ENCODE peak calls at places on chromosome 7, in ten cellular contexts. One of them, this sample, is unnamed.

GRCh38 chr7:41199136-41199535 is 503.8 kb downstream of the INHBA start:
- DNase-seq in right cardiac atrium: no peak
- DNase-seq in astrocyte of the hippocampus: no peak
- DNase-seq in spleen: no peak
- DNase-seq in stimulated activated CD8-positive, alpha-beta memory T cell treated with anti-CD3 and anti-CD28 coated beads, Interleukin-2, amount 100 ng/mL, for 48 hours: no peak
- DNase-seq in GDM1: no peak
- DNase-seq in kidney: no peak
- DNase-seq in H9: no peak
- DNase-seq in sciatic nerve: no peak
- DNase-seq in SW 1271: no peak
- DNase-seq in this sample: no peak

GRCh38 chr7:50856821-50857220 is 74.1 kb upstream of the GRB10 start:
- DNase-seq in right cardiac atrium: no peak
- DNase-seq in astrocyte of the hippocampus: peak
- DNase-seq in spleen: no peak
- DNase-seq in stimulated activated CD8-positive, alpha-beta memory T cell treated with anti-CD3 and anti-CD28 coated beads, Interleukin-2, amount 100 ng/mL, for 48 hours: no peak
- DNase-seq in GDM1: no peak
- DNase-seq in kidney: no peak
- DNase-seq in H9: no peak
- DNase-seq in sciatic nerve: no peak
- DNase-seq in SW 1271: no peak
- DNase-seq in this sample: no peak

GRCh38 chr7:118151671-118152070 is 32.3 kb upstream of the LSM8 start:
- DNase-seq in right cardiac atrium: no peak
- DNase-seq in astrocyte of the hippocampus: no peak
- DNase-seq in spleen: no peak
- DNase-seq in stimulated activated CD8-positive, alpha-beta memory T cell treated with anti-CD3 and anti-CD28 coated beads, Interleukin-2, amount 100 ng/mL, for 48 hours: no peak
- DNase-seq in GDM1: no peak
- DNase-seq in kidney: no peak
- DNase-seq in H9: no peak
- DNase-seq in sciatic nerve: no peak
- DNase-seq in SW 1271: no peak
- DNase-seq in this sample: no peak

GRCh38 chr7:64758151-64758550 is 36.1 kb upstream of the ZNF138 start:
- DNase-seq in right cardiac atrium: no peak
- DNase-seq in astrocyte of the hippocampus: no peak
- DNase-seq in spleen: no peak
- DNase-seq in stimulated activated CD8-positive, alpha-beta memory T cell treated with anti-CD3 and anti-CD28 coated beads, Interleukin-2, amount 100 ng/mL, for 48 hours: no peak
- DNase-seq in GDM1: no peak
- DNase-seq in kidney: no peak
- DNase-seq in H9: no peak
- DNase-seq in sciatic nerve: no peak
- DNase-seq in SW 1271: no peak
- DNase-seq in this sample: no peak

GRCh38 chr7:82234457-82235049 is 209.0 kb downstream of the CACNA2D1 start:
- DNase-seq in right cardiac atrium: no peak
- DNase-seq in astrocyte of the hippocampus: peak
- DNase-seq in spleen: no peak
- DNase-seq in stimulated activated CD8-positive, alpha-beta memory T cell treated with anti-CD3 and anti-CD28 coated beads, Interleukin-2, amount 100 ng/mL, for 48 hours: no peak
- DNase-seq in GDM1: no peak
- DNase-seq in kidney: no peak
- DNase-seq in H9: no peak
- DNase-seq in sciatic nerve: no peak
- DNase-seq in SW 1271: peak
- DNase-seq in this sample: peak

GRCh38 chr7:82704121-82704520 is 260.5 kb upstream of the CACNA2D1 start:
- DNase-seq in right cardiac atrium: no peak
- DNase-seq in astrocyte of the hippocampus: no peak
- DNase-seq in spleen: no peak
- DNase-seq in stimulated activated CD8-positive, alpha-beta memory T cell treated with anti-CD3 and anti-CD28 coated beads, Interleukin-2, amount 100 ng/mL, for 48 hours: no peak
- DNase-seq in GDM1: no peak
- DNase-seq in kidney: no peak
- DNase-seq in H9: no peak
- DNase-seq in sciatic nerve: no peak
- DNase-seq in SW 1271: no peak
- DNase-seq in this sample: no peak

GRCh38 chr7:45000096-45001032 is at the start of gene CCM2:
- DNase-seq in right cardiac atrium: peak
- DNase-seq in astrocyte of the hippocampus: peak
- DNase-seq in spleen: peak
- DNase-seq in stimulated activated CD8-positive, alpha-beta memory T cell treated with anti-CD3 and anti-CD28 coated beads, Interleukin-2, amount 100 ng/mL, for 48 hours: no peak
- DNase-seq in GDM1: no peak
- DNase-seq in kidney: peak
- DNase-seq in H9: no peak
- DNase-seq in sciatic nerve: peak
- DNase-seq in SW 1271: no peak
- DNase-seq in this sample: no peak

GRCh38 chr7:68720722-68721121 is 877.6 kb upstream of the AUTS2 start:
- DNase-seq in right cardiac atrium: no peak
- DNase-seq in astrocyte of the hippocampus: peak
- DNase-seq in spleen: no peak
- DNase-seq in stimulated activated CD8-positive, alpha-beta memory T cell treated with anti-CD3 and anti-CD28 coated beads, Interleukin-2, amount 100 ng/mL, for 48 hours: no peak
- DNase-seq in GDM1: no peak
- DNase-seq in kidney: no peak
- DNase-seq in H9: no peak
- DNase-seq in sciatic nerve: no peak
- DNase-seq in SW 1271: no peak
- DNase-seq in this sample: no peak

GRCh38 chr7:43872401-43873165 is 3.3 kb upstream of the MRPS24 start:
- DNase-seq in right cardiac atrium: peak
- DNase-seq in astrocyte of the hippocampus: peak
- DNase-seq in spleen: peak
- DNase-seq in stimulated activated CD8-positive, alpha-beta memory T cell treated with anti-CD3 and anti-CD28 coated beads, Interleukin-2, amount 100 ng/mL, for 48 hours: no peak
- DNase-seq in GDM1: no peak
- DNase-seq in kidney: no peak
- DNase-seq in H9: no peak
- DNase-seq in sciatic nerve: no peak
- DNase-seq in SW 1271: no peak
- DNase-seq in this sample: peak

This sample was measured in HS-5.